ENCODE peak calls at places on chromosomes 11 and 22, in eight cellular contexts. Q is non-pigmented ciliary epithelial cell; E is HFFc6; G is sigmoid colon; A is fibroblast of the aortic adventitia; F is tibial artery; S is T-helper 9 cell; J is activated CD4-positive, CD25-positive, alpha-beta regulatory T cell. T is an unnamed sample.
A peak's percentile ranks its signal among the peaks of the same experiment; 100 is the strongest.

GRCh38 chr22:39356464-39356863 is 6.7 kb downstream of the SYNGR1 start:
- DNase-seq in G (no peak), J (no peak), F (no peak), E (no peak), A (no peak), S (no peak), Q (no peak), T (no peak)

GRCh38 chr11:100830295-100830694 is 143.2 kb downstream of the ARHGAP42 start:
- DNase-seq in F (no peak), Q (no peak), J (no peak), G (no peak), S (no peak), A (no peak), E (no peak), T (no peak)

GRCh38 chr11:135075740-135076139 is 663.7 kb upstream of the B3GAT1 start:
- DNase-seq in A (peak; percentile 3), G (no peak), Q (no peak), S (peak; percentile 38), F (peak; percentile 80), E (peak; percentile 32), J (no peak), T (peak; percentile 86)

GRCh38 chr11:64334764-64335741 is 5.0 kb upstream of the CCDC88B start:
- DNase-seq in J (no peak), F (peak; percentile 62), S (no peak), A (peak; percentile 94), Q (peak; percentile 87), G (no peak), E (peak; percentile 94), T (peak; percentile 76)

GRCh38 chr22:23925020-23925606 is 30.9 kb downstream of the MIF start:
- DNase-seq in G (no peak), F (no peak), Q (no peak), E (no peak), A (no peak), J (no peak), S (no peak), T (no peak)

GRCh38 chr11:114942207-114942606 is 263.9 kb downstream of the NXPE2 start:
- DNase-seq in S (no peak), E (no peak), A (no peak), J (no peak), Q (no peak), F (no peak), G (no peak), T (no peak)

GRCh38 chr11:16924826-16925494 is 89.3 kb downstream of the PLEKHA7 start:
- DNase-seq in Q (no peak), J (no peak), G (peak; percentile 74), S (no peak), E (no peak), A (peak; percentile 32), F (peak; percentile 67), T (peak; percentile 84)

GRCh38 chr22:46770726-46771125 is 8.3 kb downstream of the TBC1D22A start:
- DNase-seq in A (no peak), J (no peak), S (no peak), E (no peak), F (no peak), G (no peak), Q (no peak), T (no peak)

GRCh38 chr22:27251563-27251962 is 550.0 kb downstream of the MN1 start:
- DNase-seq in Q (no peak), J (no peak), E (no peak), G (no peak), F (peak; percentile 49), A (no peak), S (no peak), T (no peak)

GRCh38 chr11:111983187-111983986 is 41.8 kb upstream of the DLAT start:
- DNase-seq in G (no peak), S (no peak), Q (no peak), F (no peak), E (no peak), A (no peak), J (no peak), T (no peak)

GRCh38 chr11:13963169-13963948 is 836 bp downstream of the SPON1 start:
- DNase-seq in E (no peak), G (peak; percentile 72), J (peak; percentile 9), F (peak; percentile 66), A (peak; percentile 20), Q (no peak), S (no peak), T (peak; percentile 86)

GRCh38 chr22:50209893-50210292 is 9.1 kb downstream of the SELENOO start:
- DNase-seq in A (peak; percentile 72), F (no peak), E (peak; percentile 53), S (peak; percentile 70), J (peak; percentile 58), G (peak; percentile 81), Q (peak; percentile 9), T (no peak)

GRCh38 chr11:36295926-36296325 is at the start of gene PRR5L:
- DNase-seq in Q (no peak), E (no peak), A (no peak), G (no peak), F (no peak), J (no peak), S (no peak), T (no peak)

GRCh38 chr11:79678780-79679468 is 238.1 kb upstream of the TENM4 start:
- DNase-seq in E (no peak), G (no peak), F (no peak), J (no peak), S (no peak), Q (no peak), A (no peak), T (no peak)

GRCh38 chr11:128481135-128481534 is 106.2 kb downstream of the ETS1 start:
- DNase-seq in Q (no peak), G (no peak), A (peak; percentile 95), F (no peak), S (no peak), J (no peak), E (peak; percentile 74), T (no peak)

GRCh38 chr11:100791873-100792272 is 104.8 kb downstream of the ARHGAP42 start:
- DNase-seq in E (no peak), A (peak; percentile 28), S (no peak), Q (no peak), G (no peak), J (no peak), F (no peak), T (no peak)

GRCh38 chr22:29268511-29269229 is 602 bp downstream of the EWSR1 start:
- DNase-seq in E (peak; percentile 56), F (peak; percentile 83), G (peak; percentile 87), A (peak; percentile 69), S (peak; percentile 27), Q (no peak), J (no peak), T (peak; percentile 92)

GRCh38 chr11:119055901-119056300 is 1.1 kb downstream of the HYOU1 start:
- DNase-seq in A (peak; percentile 35), E (peak; percentile 56), G (no peak), Q (no peak), S (no peak), F (no peak), J (no peak), T (no peak)

GRCh38 chr11:96136623-96137313 is 206.2 kb downstream of the MAML2 start:
- DNase-seq in J (no peak), G (no peak), F (no peak), Q (no peak), A (no peak), E (no peak), S (no peak), T (no peak)

GRCh38 chr22:42178910-42179495 is 48.4 kb upstream of the CYP2D6 start:
- DNase-seq in F (no peak), G (no peak), J (no peak), Q (no peak), S (no peak), A (no peak), E (no peak), T (no peak)

GRCh38 chr11:27468209-27468608 is 4.4 kb downstream of the LGR4 start:
- DNase-seq in E (peak; percentile 84), Q (no peak), F (no peak), G (no peak), A (peak; percentile 78), J (no peak), S (no peak), T (no peak)

GRCh38 chr11:105489431-105489830 is 120.4 kb upstream of the GRIA4 start:
- DNase-seq in S (no peak), Q (no peak), E (no peak), A (peak; percentile 0), F (no peak), G (no peak), J (no peak), T (no peak)

GRCh38 chr22:28582806-28583205 is 96.8 kb downstream of the TTC28 start:
- DNase-seq in F (no peak), A (peak; percentile 69), G (no peak), S (no peak), E (peak; percentile 85), J (no peak), Q (peak; percentile 24), T (no peak)

GRCh38 chr11:57777969-57778317 is 16.3 kb downstream of the CTNND1 start:
- DNase-seq in J (no peak), A (no peak), S (no peak), G (no peak), E (no peak), F (no peak), Q (no peak), T (no peak)

GRCh38 chr11:3723014-3723708 is 52.0 kb upstream of the CHRNA10 start:
- DNase-seq in E (peak; percentile 98), S (no peak), J (no peak), F (no peak), G (no peak), Q (peak; percentile 92), A (peak; percentile 99), T (no peak)

GRCh38 chr11:118648291-118648690 is 31.2 kb downstream of the TREH start:
- DNase-seq in E (no peak), J (no peak), A (no peak), G (peak; percentile 63), Q (no peak), S (no peak), F (peak; percentile 42), T (peak; percentile 47)

GRCh38 chr11:95515379-95515778 is 274.2 kb downstream of the FAM76B start:
- DNase-seq in A (peak; percentile 35), G (no peak), J (no peak), S (no peak), E (no peak), F (no peak), Q (no peak), T (no peak)

GRCh38 chr22:17966403-17966717 is 58.0 kb downstream of the MICAL3 start:
- DNase-seq in A (no peak), S (no peak), F (no peak), J (no peak), G (no peak), E (no peak), Q (no peak), T (no peak)

GRCh38 chr11:125807909-125808308 is 20.0 kb downstream of the PATE3 start:
- DNase-seq in A (peak; percentile 58), J (no peak), Q (no peak), E (no peak), S (no peak), G (no peak), F (no peak), T (no peak)

GRCh38 chr11:16000065-16000464 is 356.3 kb downstream of the SOX6 start:
- DNase-seq in E (peak; percentile 53), J (no peak), Q (peak; percentile 36), F (no peak), S (no peak), G (no peak), A (peak; percentile 90), T (no peak)

GRCh38 chr22:50672471-50673230 is at the start of gene SHANK3:
- DNase-seq in A (no peak), F (no peak), Q (no peak), J (no peak), G (peak; percentile 77), E (no peak), S (no peak), T (peak; percentile 84)

GRCh38 chr11:14422052-14422813 is 63.2 kb upstream of the RRAS2 start:
- DNase-seq in S (no peak), E (peak; percentile 99), A (peak; percentile 100), Q (peak; percentile 99), G (peak; percentile 94), J (no peak), F (peak; percentile 89), T (peak; percentile 95)

GRCh38 chr11:41047229-41047628 is 412.2 kb downstream of the LRRC4C start:
- DNase-seq in G (no peak), A (no peak), Q (no peak), S (no peak), E (no peak), F (no peak), J (no peak), T (no peak)

GRCh38 chr11:116984186-116984585 is 114.0 kb downstream of the SIK3 start:
- DNase-seq in G (no peak), Q (no peak), J (no peak), F (no peak), A (no peak), S (no peak), E (no peak), T (no peak)